ENCODE peak calls at places on chromosome 1, in nine cellular contexts. A is HuH-7.5, K is AG08396, G is ELR, Q is GM04503, J is aorta, O is NCI-H1105, F is putamen, C is prostate gland. W is an unnamed sample.

GRCh38 chr1:209589440-209589839 is 5.9 kb downstream of the CAMK1G start:
- DNase-seq in K (peak; percentile 38), Q (no peak), G (peak; percentile 41), A (no peak), J (no peak), C (no peak), F (no peak), O (no peak), W (no peak)

GRCh38 chr1:16631248-16632043 is 18.1 kb upstream of the NBPF1 start:
- DNase-seq in C (no peak), G (no peak), Q (no peak), F (no peak), J (peak; percentile 76), O (no peak), A (no peak), K (no peak), W (no peak)

GRCh38 chr1:210922666-210923065 is 211.3 kb downstream of the KCNH1 start:
- DNase-seq in O (no peak), Q (no peak), K (no peak), J (no peak), A (no peak), F (peak; percentile 74), C (no peak), G (no peak), W (no peak)

GRCh38 chr1:231016966-231017365 is 23.1 kb downstream of the FAM89A start:
- DNase-seq in A (no peak), G (no peak), C (no peak), K (no peak), J (no peak), F (no peak), O (no peak), Q (no peak), W (no peak)

GRCh38 chr1:15354580-15354965 is 55.1 kb upstream of the EFHD2 start:
- DNase-seq in J (no peak), A (no peak), C (no peak), O (no peak), G (peak; percentile 63), F (no peak), Q (no peak), K (no peak), W (no peak)

GRCh38 chr1:58779059-58779754 is 4.6 kb downstream of the JUN start:
- DNase-seq in Q (no peak), J (no peak), K (no peak), F (no peak), G (peak; percentile 23), A (no peak), C (no peak), O (no peak), W (no peak)

GRCh38 chr1:39081266-39082139 is 55.4 kb downstream of the NDUFS5 start:
- DNase-seq in O (peak; percentile 20), Q (no peak), G (peak; percentile 48), F (no peak), C (no peak), J (peak; percentile 79), A (peak; percentile 50), K (peak; percentile 58), W (no peak)

GRCh38 chr1:6872573-6873261 is 87.5 kb downstream of the CAMTA1 start:
- DNase-seq in G (no peak), C (no peak), Q (peak; percentile 15), K (no peak), A (no peak), O (no peak), F (no peak), J (no peak), W (peak; percentile 43)

GRCh38 chr1:173395762-173396161 is 81.4 kb upstream of the PRDX6 start:
- DNase-seq in O (no peak), F (no peak), Q (no peak), A (no peak), K (no peak), C (no peak), G (no peak), J (no peak), W (no peak)

GRCh38 chr1:203133969-203134725 is 6.6 kb downstream of the ADORA1 start:
- DNase-seq in J (peak; percentile 57), C (no peak), K (no peak), Q (no peak), A (no peak), O (no peak), G (no peak), F (peak; percentile 85), W (no peak)

GRCh38 chr1:46421739-46422138 is 27.6 kb downstream of the FAAH start:
- DNase-seq in A (no peak), F (no peak), C (no peak), G (no peak), K (no peak), J (no peak), Q (no peak), O (no peak), W (no peak)

GRCh38 chr1:213772142-213772541 is 215.6 kb upstream of the PROX1 start:
- DNase-seq in A (no peak), C (no peak), J (no peak), Q (no peak), G (no peak), K (no peak), F (no peak), O (no peak), W (no peak)

GRCh38 chr1:44808938-44809917 is 905 bp downstream of the BTBD19 start:
- DNase-seq in F (no peak), C (no peak), O (no peak), A (no peak), Q (no peak), K (peak; percentile 55), J (peak; percentile 84), G (peak; percentile 77), W (peak; percentile 37)

GRCh38 chr1:161483361-161483760 is 21.9 kb upstream of the FCGR2A start:
- DNase-seq in F (no peak), O (no peak), C (no peak), A (no peak), Q (no peak), J (no peak), G (no peak), K (no peak), W (no peak)